ENCODE peak calls at places on chromosome 2, in six cellular contexts. U, B, O, N, V and K are unnamed samples.

GRCh38 chr2:221104391-221104811 is 467.7 kb downstream of the EPHA4 start:
- DNase-seq in U (peak; percentile 87), B (no peak), O (no peak), N (peak; percentile 36), V (no peak), K (peak; percentile 56)

GRCh38 chr2:51859260-51859659 is 827.3 kb upstream of the NRXN1 start:
- DNase-seq in U (no peak), B (no peak), O (no peak), N (no peak), V (no peak), K (no peak)

GRCh38 chr2:171523969-171524401 is 1.7 kb downstream of the CYBRD1 start:
- DNase-seq in U (no peak), B (no peak), O (no peak), N (no peak), V (no peak), K (peak; percentile 46)

GRCh38 chr2:71856709-71857525 is 290.7 kb downstream of the CYP26B1 start:
- DNase-seq in U (no peak), B (no peak), O (peak; percentile 8), N (no peak), V (no peak), K (peak; percentile 62)

GRCh38 chr2:216606551-216607527 is 26.4 kb upstream of the IGFBP2 start:
- DNase-seq in U (no peak), B (no peak), O (peak; percentile 90), N (no peak), V (no peak), K (peak; percentile 27)

GRCh38 chr2:157395811-157396210 is 48.1 kb downstream of the CYTIP start:
- DNase-seq in U (no peak), B (no peak), O (no peak), N (no peak), V (no peak), K (no peak)

GRCh38 chr2:12918138-12918840 is 201.6 kb downstream of the TRIB2 start:
- DNase-seq in U (no peak), B (no peak), O (no peak), N (no peak), V (no peak), K (no peak)

GRCh38 chr2:46818141-46818552 is 97.5 kb downstream of the MCFD2 start:
- DNase-seq in U (peak; percentile 97), B (no peak), O (no peak), N (peak; percentile 79), V (no peak), K (no peak)

GRCh38 chr2:237281900-237282306 is 132.1 kb downstream of the COL6A3 start:
- DNase-seq in U (no peak), B (no peak), O (no peak), N (no peak), V (peak; percentile 92), K (peak; percentile 96)

GRCh38 chr2:240143276-240143675 is 2.8 kb upstream of the OTOS start:
- DNase-seq in U (no peak), B (no peak), O (no peak), N (no peak), V (no peak), K (no peak)

GRCh38 chr2:25331686-25332365 is 9.9 kb downstream of the DNMT3A start:
- DNase-seq in U (no peak), B (no peak), O (peak; percentile 76), N (no peak), V (no peak), K (no peak)